ENCODE peak calls at places on chromosomes 4 and X, in seven cellular contexts. R is RWPE2; B is CD8-positive, alpha-beta memory T cell; T is lung; N is CD4-positive, alpha-beta T cell; G is adrenal gland; W is CD8-positive, alpha-beta T cell. K is an unnamed sample.

GRCh38 chr4:13640149-13640671 is 12.7 kb upstream of the BOD1L1 start:
- DNase-seq in R (peak), B (no peak), T (no peak), N (no peak), G (no peak), W (no peak), K (no peak)

GRCh38 chr4:38145741-38146140 is 185.5 kb downstream of the PTTG2 start:
- DNase-seq in R (no peak), B (no peak), T (no peak), N (no peak), G (no peak), W (no peak), K (no peak)

GRCh38 chrX:134626434-134626833 is 31.8 kb downstream of the PLAC1 start:
- DNase-seq in R (no peak), B (no peak), T (no peak), N (no peak), G (no peak), W (no peak), K (no peak)

GRCh38 chr4:54099287-54099958 is 540 bp upstream of the GSX2 start:
- DNase-seq in R (no peak), B (no peak), T (no peak), N (no peak), G (no peak), W (no peak), K (no peak)

GRCh38 chr4:138405439-138405838 is 163.3 kb upstream of the SLC7A11 start:
- DNase-seq in R (no peak), B (no peak), T (no peak), N (no peak), G (no peak), W (no peak), K (no peak)

GRCh38 chr4:182925298-182925738 is 8.1 kb upstream of the DCTD start:
- DNase-seq in R (no peak), B (peak), T (peak), N (peak), G (peak), W (peak), K (peak)

GRCh38 chrX:72273718-72274117 is 3.3 kb downstream of the RPS4X start:
- DNase-seq in R (no peak), B (no peak), T (no peak), N (no peak), G (no peak), W (peak), K (no peak)

GRCh38 chr4:1763550-1764080 is 29.5 kb upstream of the FGFR3 start:
- DNase-seq in R (no peak), B (no peak), T (no peak), N (no peak), G (peak), W (no peak), K (no peak)

GRCh38 chr4:144316869-144317268 is 176.4 kb upstream of the GYPA start:
- DNase-seq in R (no peak), B (no peak), T (no peak), N (no peak), G (no peak), W (no peak), K (no peak)

GRCh38 chrX:74291577-74291963 is 12.4 kb upstream of the ZCCHC13 start:
- DNase-seq in R (no peak), B (no peak), T (no peak), N (no peak), G (no peak), W (no peak), K (no peak)

GRCh38 chr4:129532573-129532972 is 436.6 kb downstream of the C4orf33 start:
- DNase-seq in R (no peak), B (no peak), T (no peak), N (no peak), G (no peak), W (no peak), K (no peak)

GRCh38 chrX:41695464-41695863 is 6.7 kb downstream of the GPR34 start:
- DNase-seq in R (no peak), B (peak), T (no peak), N (no peak), G (no peak), W (no peak), K (no peak)

GRCh38 chr4:15864771-15865566 is 73.6 kb downstream of the FGFBP1 start:
- DNase-seq in R (no peak), B (no peak), T (no peak), N (no peak), G (no peak), W (no peak), K (no peak)

GRCh38 chrX:56995271-56995994 is at the start of gene SPIN3:
- DNase-seq in R (peak), B (peak), T (peak), N (peak), G (peak), W (peak), K (peak)

GRCh38 chr4:24857996-24858395 is 54.8 kb downstream of the CCDC149 start:
- DNase-seq in R (no peak), B (no peak), T (no peak), N (no peak), G (no peak), W (no peak), K (peak)

GRCh38 chr4:175702703-175703102 is 109.4 kb downstream of the GPM6A start:
- DNase-seq in R (no peak), B (no peak), T (no peak), N (no peak), G (no peak), W (no peak), K (no peak)

GRCh38 chr4:44448548-44449443 is at the start of gene KCTD8:
- DNase-seq in R (peak), B (no peak), T (peak), N (peak), G (peak), W (peak), K (peak)

GRCh38 chr4:186792994-186793393 is 69.3 kb upstream of the FAT1 start:
- DNase-seq in R (no peak), B (no peak), T (no peak), N (no peak), G (no peak), W (no peak), K (peak)

GRCh38 chr4:22903913-22904312 is 211.2 kb downstream of the GBA3 start:
- DNase-seq in R (no peak), B (no peak), T (no peak), N (no peak), G (no peak), W (no peak), K (no peak)

GRCh38 chrX:41441934-41442823 is 5.0 kb upstream of the NYX start:
- DNase-seq in R (peak), B (peak), T (peak), N (peak), G (peak), W (peak), K (peak)

GRCh38 chr4:96260071-96260682 is 420.3 kb downstream of the PDHA2 start:
- DNase-seq in R (no peak), B (no peak), T (no peak), N (no peak), G (no peak), W (no peak), K (no peak)

GRCh38 chrX:47217121-47217851 is 1.2 kb upstream of the CDK16 start:
- DNase-seq in R (no peak), B (peak), T (peak), N (no peak), G (peak), W (no peak), K (no peak)

GRCh38 chr4:183541081-183542045 is 36.5 kb downstream of the ING2 start:
- DNase-seq in R (no peak), B (no peak), T (no peak), N (no peak), G (no peak), W (no peak), K (no peak)

GRCh38 chrX:101195442-101196173 is 24.0 kb upstream of the DRP2 start:
- DNase-seq in R (no peak), B (no peak), T (no peak), N (no peak), G (no peak), W (no peak), K (no peak)

GRCh38 chr4:136319789-136320470 is 1212.4 kb downstream of the PCDH18 start:
- DNase-seq in R (no peak), B (no peak), T (no peak), N (no peak), G (no peak), W (no peak), K (no peak)

GRCh38 chrX:1554469-1555210 is 17.7 kb upstream of the P2RY8 start:
- DNase-seq in R (peak), B (peak), T (no peak), N (peak), G (no peak), W (peak), K (no peak)

GRCh38 chrX:68997911-68998310 is 167.3 kb downstream of the PJA1 start:
- DNase-seq in R (no peak), B (no peak), T (peak), N (no peak), G (peak), W (no peak), K (no peak)

GRCh38 chrX:40931921-40932320 is 153.3 kb upstream of the USP9X start:
- DNase-seq in R (no peak), B (no peak), T (no peak), N (no peak), G (no peak), W (no peak), K (no peak)

GRCh38 chr4:89164400-89164799 is 53.1 kb downstream of the TIGD2 start:
- DNase-seq in R (no peak), B (no peak), T (no peak), N (no peak), G (no peak), W (no peak), K (no peak)

GRCh38 chr4:572594-572993 is 3.5 kb downstream of the TMEM271 start:
- DNase-seq in R (no peak), B (no peak), T (no peak), N (no peak), G (no peak), W (no peak), K (no peak)

GRCh38 chr4:58983887-58984286 is 1873.7 kb upstream of the IGFBP7 start:
- DNase-seq in R (no peak), B (no peak), T (no peak), N (no peak), G (no peak), W (no peak), K (no peak)

GRCh38 chr4:152605641-152606304 is 69.9 kb upstream of the FBXW7 start:
- DNase-seq in R (no peak), B (no peak), T (no peak), N (no peak), G (no peak), W (no peak), K (no peak)

GRCh38 chrX:46381630-46382029 is 163.6 kb downstream of the ZNF674 start:
- DNase-seq in R (no peak), B (no peak), T (no peak), N (peak), G (peak), W (peak), K (no peak)

GRCh38 chr4:27666943-27667342 is 806.3 kb downstream of the STIM2 start:
- DNase-seq in R (no peak), B (no peak), T (no peak), N (no peak), G (no peak), W (no peak), K (no peak)

GRCh38 chr4:721261-722171 is 15.9 kb downstream of the PCGF3 start:
- DNase-seq in R (no peak), B (no peak), T (no peak), N (no peak), G (peak), W (no peak), K (no peak)

GRCh38 chrX:120358687-120359086 is 3.2 kb upstream of the ATP1B4 start:
- DNase-seq in R (no peak), B (no peak), T (no peak), N (no peak), G (no peak), W (no peak), K (peak)

DNA sequence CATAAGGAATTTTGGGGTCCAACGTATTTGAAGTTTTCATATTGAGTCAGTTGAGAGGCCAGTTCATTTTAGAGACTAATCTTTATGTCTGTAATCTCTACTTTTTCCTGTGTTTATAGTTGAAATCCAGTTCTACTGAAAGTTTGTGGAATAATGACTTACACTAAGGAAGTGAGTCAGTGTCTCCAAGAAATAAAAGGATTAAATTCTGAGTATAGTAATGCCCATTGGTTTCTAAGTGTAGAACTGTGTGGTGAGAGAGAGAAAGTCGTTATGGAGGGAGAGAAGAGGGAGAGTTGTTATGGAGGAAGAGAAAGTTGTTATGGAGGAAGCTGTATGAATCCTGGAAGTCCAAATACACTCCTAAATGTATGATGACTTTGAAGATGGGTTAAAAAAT is 264.6 kb upstream of the HAND2 start:
- DNase-seq in R (no peak), B (no peak), T (no peak), N (no peak), G (no peak), W (no peak), K (no peak)
- H3K27ac ChIP-seq in R (no peak), B (no peak), T (no peak), N (no peak), G (no peak), W (no peak), K (no peak)

GRCh38 chr4:147799986-147800555 is 68.2 kb downstream of the ARHGAP10 start:
- DNase-seq in R (no peak), B (peak), T (no peak), N (peak), G (no peak), W (peak), K (no peak)

GRCh38 chr4:147802346-147802745 is 70.5 kb downstream of the ARHGAP10 start:
- DNase-seq in R (no peak), B (no peak), T (no peak), N (no peak), G (no peak), W (no peak), K (no peak)

GRCh38 chr4:147801820-147802219 is 69.9 kb downstream of the ARHGAP10 start:
- DNase-seq in R (no peak), B (no peak), T (no peak), N (no peak), G (no peak), W (no peak), K (no peak)
- H3K27ac ChIP-seq in R (no peak), B (no peak), T (no peak), N (no peak), G (no peak), W (no peak), K (no peak)

DNA sequence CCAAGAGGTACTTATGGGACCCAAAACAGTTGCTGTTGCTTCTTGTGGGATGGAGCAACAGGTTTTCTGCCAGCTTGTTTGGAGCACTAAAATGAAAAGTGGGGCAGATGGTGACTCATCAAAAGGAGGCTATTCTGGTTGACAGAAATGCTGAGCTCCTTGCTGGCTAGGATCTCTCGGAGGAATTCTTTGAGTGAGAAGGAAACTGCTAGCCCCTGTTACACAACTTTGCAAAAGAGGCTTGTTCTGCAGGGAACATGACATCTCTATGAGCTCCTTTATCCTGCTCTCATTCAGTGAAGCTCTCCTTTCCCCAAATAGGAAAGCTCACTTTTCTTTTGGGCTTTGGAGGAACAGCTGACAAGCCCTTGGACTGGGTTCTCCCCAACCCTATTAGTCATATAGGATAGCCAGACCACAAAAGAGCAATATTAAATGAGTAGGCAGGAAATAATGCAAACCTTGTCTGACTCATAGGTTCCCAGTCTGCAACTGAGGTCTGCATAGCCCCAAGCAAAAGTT is 108.3 kb downstream of the CDS1 start:
- DNase-seq in R (no peak), B (no peak), T (peak), N (no peak), G (peak), W (no peak), K (peak)
- H3K27ac ChIP-seq in R (peak), B (no peak), T (no peak), N (no peak), G (no peak), W (no peak), K (peak)

GRCh38 chr4:61425315-61425714 is 225.2 kb downstream of the ADGRL3 start:
- DNase-seq in R (peak), B (no peak), T (no peak), N (no peak), G (no peak), W (no peak), K (no peak)

GRCh38 chr4:61427099-61427817 is 227.1 kb downstream of the ADGRL3 start:
- DNase-seq in R (no peak), B (no peak), T (no peak), N (no peak), G (no peak), W (no peak), K (no peak)

GRCh38 chr4:61428950-61429349 is 228.8 kb downstream of the ADGRL3 start:
- DNase-seq in R (no peak), B (no peak), T (no peak), N (no peak), G (no peak), W (no peak), K (no peak)

GRCh38 chr4:61426229-61426628 is 226.1 kb downstream of the ADGRL3 start:
- DNase-seq in R (no peak), B (no peak), T (no peak), N (no peak), G (no peak), W (no peak), K (no peak)

DNA sequence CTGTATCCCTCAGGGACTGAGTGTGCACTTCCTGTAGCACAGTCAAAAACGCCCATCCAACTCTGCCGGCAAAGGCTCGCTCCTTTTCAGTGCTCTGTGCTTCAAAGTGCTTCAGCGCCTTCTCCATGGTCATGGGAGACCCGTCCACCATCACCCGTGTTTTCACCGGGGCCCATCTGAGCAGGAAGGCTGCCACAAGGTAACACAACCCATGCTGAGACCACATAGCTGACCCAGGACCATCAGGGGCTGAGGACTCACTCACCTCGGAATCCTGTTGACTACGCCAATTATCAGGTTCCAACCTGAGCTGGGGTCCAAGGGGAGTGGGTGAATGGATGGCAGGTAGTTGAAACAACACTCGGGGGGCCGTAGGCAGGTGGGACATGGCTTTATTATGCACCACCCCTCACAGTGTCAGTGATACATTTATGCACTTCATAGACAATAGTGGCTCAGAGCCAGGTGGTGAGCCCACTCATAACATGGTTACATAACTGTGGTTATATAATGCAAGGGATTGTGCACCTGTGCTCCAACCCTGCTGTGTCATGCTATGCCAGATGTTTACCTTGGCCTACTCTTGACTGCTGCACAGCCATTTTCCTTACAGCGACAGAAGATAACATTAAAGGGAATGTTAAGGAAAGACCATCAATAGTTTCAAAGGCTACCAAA is 227.8 kb downstream of the ADGRL3 start:
- DNase-seq in R (no peak), B (no peak), T (no peak), N (no peak), G (no peak), W (no peak), K (no peak)
- H3K27ac ChIP-seq in R (peak), B (no peak), T (no peak), N (no peak), G (no peak), W (no peak), K (no peak)

GRCh38 chrX:54866606-54867005 is 54.0 kb upstream of the TRO start:
- DNase-seq in R (no peak), B (no peak), T (no peak), N (no peak), G (no peak), W (no peak), K (no peak)

GRCh38 chrX:54865208-54865607 is 55.4 kb upstream of the TRO start:
- DNase-seq in R (no peak), B (no peak), T (no peak), N (no peak), G (no peak), W (no peak), K (no peak)
- H3K27ac ChIP-seq in R (no peak), B (no peak), T (no peak), N (no peak), G (no peak), W (no peak), K (no peak)

GRCh38 chrX:54714424-54714823 is 83.6 kb downstream of the ITIH6 start:
- DNase-seq in R (no peak), B (no peak), T (no peak), N (no peak), G (no peak), W (no peak), K (no peak)

GRCh38 chrX:54721424-54721823 is 76.6 kb downstream of the ITIH6 start:
- DNase-seq in R (no peak), B (no peak), T (no peak), N (no peak), G (no peak), W (no peak), K (no peak)

GRCh38 chrX:54710920-54711319 is 87.1 kb downstream of the ITIH6 start:
- DNase-seq in R (no peak), B (no peak), T (no peak), N (no peak), G (no peak), W (no peak), K (no peak)

GRCh38 chrX:54711735-54712134 is 86.3 kb downstream of the ITIH6 start:
- DNase-seq in R (no peak), B (no peak), T (no peak), N (no peak), G (no peak), W (no peak), K (no peak)

GRCh38 chrX:54715621-54716020 is 82.4 kb downstream of the ITIH6 start:
- DNase-seq in R (no peak), B (no peak), T (no peak), N (no peak), G (no peak), W (no peak), K (no peak)
- H3K27ac ChIP-seq in R (peak), B (no peak), T (no peak), N (no peak), G (no peak), W (no peak), K (no peak)

GRCh38 chr4:7842384-7843279 is 97.0 kb downstream of the AFAP1 start:
- DNase-seq in R (peak), B (no peak), T (no peak), N (no peak), G (peak), W (no peak), K (no peak)

GRCh38 chr4:7844247-7844991 is 95.2 kb downstream of the AFAP1 start:
- DNase-seq in R (no peak), B (peak), T (peak), N (peak), G (peak), W (peak), K (no peak)

GRCh38 chr4:7841071-7841470 is 98.6 kb downstream of the AFAP1 start:
- DNase-seq in R (no peak), B (no peak), T (no peak), N (no peak), G (no peak), W (no peak), K (no peak)

GRCh38 chr4:7845493-7846124 is 94.1 kb downstream of the AFAP1 start:
- DNase-seq in R (no peak), B (no peak), T (no peak), N (peak), G (no peak), W (peak), K (no peak)

GRCh38 chr4:7843831-7844230 is 95.8 kb downstream of the AFAP1 start:
- DNase-seq in R (no peak), B (no peak), T (no peak), N (no peak), G (no peak), W (no peak), K (no peak)
- H3K27ac ChIP-seq in R (peak), B (no peak), T (peak), N (no peak), G (no peak), W (no peak), K (no peak)

K was measured in caudate nucleus.